ENCODE peak calls at places on chromosome 4, in four cellular contexts. B is prostate gland, J is heart left ventricle, D is Kasumi-1. L is an unnamed sample.
A peak's percentile ranks its signal among the peaks of the same experiment; 100 is the strongest.

GRCh38 chr4:185358514-185359433 is 37.0 kb downstream of the LRP2BP start:
- DNase-seq in B (peak; percentile 27), D (no peak), J (no peak), L (peak; percentile 42)

GRCh38 chr4:2700031-2700430 is 56.1 kb downstream of the TNIP2 start:
- DNase-seq in B (no peak), D (no peak), J (no peak), L (no peak)

GRCh38 chr4:24274401-24275035 is 309.8 kb downstream of the DHX15 start:
- DNase-seq in D (no peak), B (no peak), J (no peak), L (no peak)

GRCh38 chr4:94515365-94515764 is 63.6 kb downstream of the PDLIM5 start:
- DNase-seq in D (no peak), J (no peak), B (no peak), L (no peak)

GRCh38 chr4:127120706-127121105 is 512.1 kb upstream of the INTU start:
- DNase-seq in J (no peak), B (no peak), D (no peak), L (no peak)

GRCh38 chr4:32196950-32197688 is 1477.0 kb downstream of the PCDH7 start:
- DNase-seq in B (no peak), J (no peak), D (no peak), L (no peak)

GRCh38 chr4:186240848-186241491 is 13.7 kb downstream of the KLKB1 start:
- DNase-seq in B (no peak), J (no peak), D (peak; percentile 56), L (no peak)

GRCh38 chr4:109588176-109588575 is 28.1 kb downstream of the MCUB start:
- DNase-seq in D (no peak), J (no peak), B (no peak), L (no peak)

GRCh38 chr4:52568351-52568750 is 90.8 kb downstream of the USP46 start:
- DNase-seq in J (no peak), D (no peak), B (no peak), L (no peak)